ENCODE peak calls at places on chromosomes 5 and 9, in four cellular contexts. One of them, this sample, is unnamed.
A peak's percentile ranks its signal among the peaks of the same experiment; 100 is the strongest.

GRCh38 chr9:133048595-133048994 is 13.2 kb upstream of the CEL start:
- DNase-seq in body of pancreas: peak; percentile 93
- DNase-seq in CD8-positive, alpha-beta T cell: no peak
- DNase-seq in HepG2: no peak
- DNase-seq in this sample: no peak

GRCh38 chr9:30713279-30713678 is 1671.2 kb upstream of the ACO1 start:
- DNase-seq in CD8-positive, alpha-beta T cell: no peak
- DNase-seq in body of pancreas: no peak
- DNase-seq in HepG2: peak; percentile 55
- DNase-seq in this sample: no peak

GRCh38 chr9:133563286-133564213 is 29.0 kb downstream of the ADAMTSL2 start:
- DNase-seq in CD8-positive, alpha-beta T cell: no peak
- DNase-seq in HepG2: no peak
- DNase-seq in body of pancreas: no peak
- DNase-seq in this sample: no peak

GRCh38 chr5:178492278-178492677 is 97.9 kb downstream of the COL23A1 start:
- DNase-seq in body of pancreas: no peak
- DNase-seq in HepG2: no peak
- DNase-seq in CD8-positive, alpha-beta T cell: no peak
- DNase-seq in this sample: no peak

GRCh38 chr5:103346162-103346748 is 87.7 kb downstream of the MACIR start:
- DNase-seq in CD8-positive, alpha-beta T cell: no peak
- DNase-seq in body of pancreas: no peak
- DNase-seq in HepG2: no peak
- DNase-seq in this sample: no peak

GRCh38 chr5:99544326-99544725 is 615.5 kb upstream of the CHD1 start:
- DNase-seq in CD8-positive, alpha-beta T cell: no peak
- DNase-seq in body of pancreas: no peak
- DNase-seq in HepG2: no peak
- DNase-seq in this sample: no peak

GRCh38 chr9:93086445-93087224 is 9.4 kb upstream of the CARD19 start:
- DNase-seq in body of pancreas: peak; percentile 3
- DNase-seq in CD8-positive, alpha-beta T cell: no peak
- DNase-seq in HepG2: no peak
- DNase-seq in this sample: no peak

GRCh38 chr5:76145945-76146344 is 62.8 kb downstream of the SV2C start:
- DNase-seq in HepG2: peak; percentile 16
- DNase-seq in body of pancreas: no peak
- DNase-seq in CD8-positive, alpha-beta T cell: no peak
- DNase-seq in this sample: no peak

GRCh38 chr9:99231708-99232107 is 9.6 kb downstream of the SEC61B start:
- DNase-seq in body of pancreas: peak; percentile 38
- DNase-seq in CD8-positive, alpha-beta T cell: peak; percentile 22
- DNase-seq in HepG2: peak; percentile 9
- DNase-seq in this sample: no peak

GRCh38 chr9:136943291-136944093 is 1.0 kb downstream of the FBXW5 start:
- DNase-seq in HepG2: no peak
- DNase-seq in CD8-positive, alpha-beta T cell: no peak
- DNase-seq in body of pancreas: peak; percentile 50
- DNase-seq in this sample: no peak

GRCh38 chr5:38758774-38759423 is 86.9 kb upstream of the OSMR start:
- DNase-seq in HepG2: no peak
- DNase-seq in CD8-positive, alpha-beta T cell: no peak
- DNase-seq in body of pancreas: no peak
- DNase-seq in this sample: no peak

DNA sequence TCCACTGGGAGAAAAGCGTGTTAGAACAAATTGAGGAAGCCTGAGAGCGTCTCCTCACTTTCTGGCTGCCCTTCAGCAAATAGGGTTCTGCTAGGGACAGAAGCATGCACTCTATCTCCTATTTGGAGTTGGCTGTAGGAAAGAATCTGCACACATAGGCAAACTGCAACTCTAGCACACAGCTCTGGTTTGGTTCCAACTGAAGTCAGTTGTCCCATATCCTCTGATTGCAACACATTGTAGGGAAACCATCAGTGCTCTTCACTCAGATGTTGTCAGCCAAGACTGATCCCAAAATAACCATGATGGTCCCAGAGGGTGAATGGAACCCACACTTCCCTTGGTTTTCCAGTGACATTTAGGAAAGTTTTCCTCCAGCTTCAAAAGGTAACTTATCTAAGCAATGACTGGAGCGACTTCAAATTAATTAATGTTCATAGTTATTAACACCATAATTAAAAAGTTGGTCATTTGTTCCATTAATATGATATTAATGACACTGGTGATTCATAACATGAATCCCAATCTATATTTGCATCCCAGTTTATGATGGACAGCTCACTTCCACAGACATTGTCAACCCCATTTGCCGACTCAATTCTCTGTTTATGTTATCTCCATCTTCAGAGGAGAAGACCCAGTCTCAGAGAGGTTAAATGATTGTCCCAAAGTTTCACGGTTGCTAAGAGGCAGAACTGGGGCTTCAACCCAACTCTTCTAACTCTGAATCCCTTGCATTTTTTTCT is 136.7 kb upstream of the ZNF462 start:
- DNase-seq in HepG2: no peak
- DNase-seq in body of pancreas: no peak
- DNase-seq in CD8-positive, alpha-beta T cell: no peak
- DNase-seq in this sample: no peak
- H3K9me3 ChIP-seq in HepG2: no peaks in the 10 kb centered on the region
- H3K9me3 ChIP-seq in body of pancreas: no peaks in the 10 kb centered on the region
- H3K9me3 ChIP-seq in CD8-positive, alpha-beta T cell: no peaks in the 10 kb centered on the region
- H3K9me3 ChIP-seq in this sample: no peaks in the 10 kb centered on the region

GRCh38 chr5:150815010-150815409 is 31.3 kb upstream of the IRGM start:
- DNase-seq in CD8-positive, alpha-beta T cell: no peak
- DNase-seq in body of pancreas: no peak
- DNase-seq in HepG2: no peak
- DNase-seq in this sample: no peak

DNA sequence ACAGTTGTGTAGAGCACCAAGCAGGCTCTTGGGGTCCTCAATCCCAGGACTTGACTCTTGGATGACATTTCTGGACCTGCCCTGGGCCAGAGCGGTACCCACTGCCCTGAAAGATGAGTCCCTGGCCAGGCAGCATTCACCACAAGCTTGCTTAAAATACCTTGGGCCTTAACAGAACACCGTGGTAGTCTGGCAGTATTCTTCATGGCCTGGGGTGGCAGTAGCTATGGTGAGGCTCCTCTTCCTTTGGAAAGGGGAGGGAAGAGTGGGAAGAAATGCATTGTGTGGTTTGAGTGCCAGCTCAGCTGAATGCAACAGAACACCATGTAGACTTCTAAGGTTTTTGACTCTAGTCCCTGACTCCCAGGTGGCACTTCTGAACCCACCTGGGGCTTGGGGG is 29.4 kb upstream of the IRGM start:
- DNase-seq in body of pancreas: no peak
- DNase-seq in CD8-positive, alpha-beta T cell: no peak
- DNase-seq in HepG2: no peak
- DNase-seq in this sample: no peak
- H3K9me3 ChIP-seq in body of pancreas: no peaks in the 10 kb centered on the region
- H3K9me3 ChIP-seq in CD8-positive, alpha-beta T cell: no peaks in the 10 kb centered on the region
- H3K9me3 ChIP-seq in HepG2: no peaks in the 10 kb centered on the region
- H3K9me3 ChIP-seq in this sample: no peaks in the 10 kb centered on the region

DNA sequence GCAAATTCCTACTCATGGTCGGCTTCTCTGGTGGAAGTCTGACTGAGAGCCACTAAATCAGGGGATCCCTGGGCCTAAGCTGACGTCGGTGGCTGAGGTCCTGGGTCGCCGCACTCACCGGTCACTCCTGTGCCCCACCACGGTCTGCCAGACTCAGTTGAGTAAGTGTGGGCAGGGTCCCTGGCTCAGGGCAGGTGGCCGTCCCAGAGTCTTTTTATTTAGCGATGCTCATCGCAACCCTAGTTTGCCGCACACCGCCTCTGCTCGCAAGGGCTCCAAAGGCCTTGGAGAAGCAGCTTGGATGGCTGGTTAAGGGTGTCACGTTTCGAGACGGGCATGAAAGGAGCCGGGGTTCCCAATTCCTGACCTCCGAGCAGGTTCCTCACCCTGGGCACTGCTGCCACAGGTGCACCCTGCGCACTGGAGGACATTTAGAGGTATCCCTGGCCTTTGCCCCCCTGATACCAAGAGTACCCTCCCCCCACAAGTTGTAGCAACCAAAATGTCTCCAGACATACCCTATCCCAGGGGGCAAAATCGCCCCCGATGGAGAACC is 59.9 kb downstream of the NSUN2 start:
- DNase-seq in body of pancreas: no peak
- DNase-seq in CD8-positive, alpha-beta T cell: no peak
- DNase-seq in HepG2: no peak
- DNase-seq in this sample: no peak
- H3K9me3 ChIP-seq in body of pancreas: no peaks in the 10 kb centered on the region
- H3K9me3 ChIP-seq in CD8-positive, alpha-beta T cell: no peaks in the 10 kb centered on the region
- H3K9me3 ChIP-seq in HepG2: no peaks in the 10 kb centered on the region
- H3K9me3 ChIP-seq in this sample: no peaks in the 10 kb centered on the region

GRCh38 chr5:141135718-141136266 is 786 bp downstream of the PCDHB5 start:
- DNase-seq in body of pancreas: no peak
- DNase-seq in CD8-positive, alpha-beta T cell: no peak
- DNase-seq in HepG2: no peak
- DNase-seq in this sample: no peak
- H3K9me3 ChIP-seq in body of pancreas: peaks cover 37% of the 10 kb centered on the region
- H3K9me3 ChIP-seq in CD8-positive, alpha-beta T cell: no peaks in the 10 kb centered on the region
- H3K9me3 ChIP-seq in HepG2: peaks cover 9% of the 10 kb centered on the region
- H3K9me3 ChIP-seq in this sample: peaks cover 5% of the 10 kb centered on the region

DNA sequence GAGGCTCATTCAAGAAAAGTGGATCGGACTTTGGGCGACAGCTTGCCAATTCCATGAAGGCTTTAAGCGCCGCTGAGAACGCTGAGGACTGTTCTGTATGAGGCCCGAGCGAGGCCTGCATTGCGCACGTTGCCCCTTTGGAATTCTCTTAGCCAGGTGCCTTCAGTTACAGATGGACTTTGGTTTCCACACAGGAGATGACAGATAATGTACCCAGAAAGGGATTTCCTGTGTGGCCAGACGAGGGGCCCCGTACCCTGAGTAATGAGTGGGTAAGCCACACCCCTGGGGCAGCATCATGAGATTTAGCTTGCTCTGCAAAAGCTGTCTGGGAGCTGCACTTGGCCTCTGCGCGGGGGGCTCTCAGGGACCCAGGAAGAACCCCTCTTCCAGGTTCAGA is 179.9 kb downstream of the OLFM1 start:
- DNase-seq in HepG2: peak; percentile 21
- DNase-seq in body of pancreas: no peak
- DNase-seq in CD8-positive, alpha-beta T cell: no peak
- DNase-seq in this sample: no peak
- H3K9me3 ChIP-seq in HepG2: no peaks in the 10 kb centered on the region
- H3K9me3 ChIP-seq in body of pancreas: no peaks in the 10 kb centered on the region
- H3K9me3 ChIP-seq in CD8-positive, alpha-beta T cell: no peaks in the 10 kb centered on the region
- H3K9me3 ChIP-seq in this sample: no peaks in the 10 kb centered on the region

GRCh38 chr5:173881811-173882575 is 6.2 kb upstream of the CPEB4 start:
- DNase-seq in HepG2: no peak
- DNase-seq in CD8-positive, alpha-beta T cell: no peak
- DNase-seq in body of pancreas: no peak
- DNase-seq in this sample: no peak

GRCh38 chr5:173883347-173883924 is 4.7 kb upstream of the CPEB4 start:
- DNase-seq in HepG2: no peak
- DNase-seq in CD8-positive, alpha-beta T cell: no peak
- DNase-seq in body of pancreas: no peak
- DNase-seq in this sample: no peak

GRCh38 chr5:173878224-173878967 is 9.8 kb upstream of the CPEB4 start:
- DNase-seq in CD8-positive, alpha-beta T cell: no peak
- DNase-seq in body of pancreas: peak; percentile 73
- DNase-seq in HepG2: peak; percentile 17
- DNase-seq in this sample: no peak

GRCh38 chr5:173882632-173883031 is 5.5 kb upstream of the CPEB4 start:
- DNase-seq in body of pancreas: no peak
- DNase-seq in HepG2: no peak
- DNase-seq in CD8-positive, alpha-beta T cell: no peak
- DNase-seq in this sample: no peak

DNA sequence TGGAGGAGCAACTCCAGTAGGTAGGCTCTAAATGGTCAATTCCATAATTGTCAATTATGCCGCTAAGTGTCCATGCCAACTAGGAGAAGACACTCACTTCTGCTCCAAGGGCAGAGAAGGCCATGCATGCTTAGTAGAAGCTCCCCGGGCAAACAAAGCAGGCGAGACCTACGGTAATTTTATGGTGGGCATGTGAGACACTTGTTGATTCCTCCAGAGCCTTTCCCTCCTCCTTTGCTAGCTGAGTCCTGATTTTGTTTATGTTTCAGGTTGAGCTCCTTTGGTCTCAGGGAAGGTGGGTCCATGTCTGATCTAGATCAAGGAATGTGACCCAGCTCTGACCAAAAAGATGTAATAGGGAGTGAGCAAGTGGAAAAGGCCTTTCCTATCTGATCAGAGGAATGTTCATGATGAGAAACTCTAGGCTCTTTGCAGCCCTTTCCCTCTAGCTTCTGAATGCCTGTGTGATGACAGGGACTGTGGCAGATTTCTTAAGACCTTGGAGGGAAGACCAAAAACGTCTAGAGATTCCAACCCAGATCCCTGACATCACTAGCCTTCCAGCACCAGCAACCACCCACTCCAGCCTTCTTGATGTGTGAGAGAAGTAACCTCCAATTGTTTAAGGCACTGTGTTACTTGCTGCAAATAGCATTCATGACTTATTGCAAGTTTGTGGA is 7.7 kb upstream of the CPEB4 start:
- DNase-seq in body of pancreas: no peak
- DNase-seq in CD8-positive, alpha-beta T cell: no peak
- DNase-seq in HepG2: no peak
- DNase-seq in this sample: no peak
- H3K9me3 ChIP-seq in body of pancreas: no peaks in the 10 kb centered on the region
- H3K9me3 ChIP-seq in CD8-positive, alpha-beta T cell: no peaks in the 10 kb centered on the region
- H3K9me3 ChIP-seq in HepG2: no peaks in the 10 kb centered on the region
- H3K9me3 ChIP-seq in this sample: peaks cover 2% of the 10 kb centered on the region

This sample was measured in T-helper 17 cell.